ENCODE peak calls at places on chromosomes 7 and 10, in six cellular contexts. D, S, I, F, B and P are unnamed samples.
A peak's percentile ranks its signal among the peaks of the same experiment; 100 is the strongest.

GRCh38 chr10:90718185-90718584 is 139.7 kb downstream of the HTR7 start:
- DNase-seq in D (no peak), S (no peak), I (no peak), F (no peak), B (no peak), P (no peak)

GRCh38 chr7:44977956-44978355 is 859 bp downstream of the MYO1G start:
- DNase-seq in D (no peak), S (no peak), I (peak; percentile 62), F (peak; percentile 60), B (peak; percentile 31), P (peak; percentile 87)

GRCh38 chr10:89274928-89275327 is 23.4 kb upstream of the LIPA start:
- DNase-seq in D (no peak), S (no peak), I (no peak), F (no peak), B (peak; percentile 17), P (no peak)

GRCh38 chr10:17179002-17179401 is 22.5 kb downstream of the TRDMT1 start:
- DNase-seq in D (no peak), S (no peak), I (no peak), F (no peak), B (no peak), P (no peak)

GRCh38 chr10:71212249-71213126 is at the start of gene UNC5B:
- DNase-seq in D (peak; percentile 26), S (peak; percentile 97), I (peak; percentile 96), F (peak; percentile 79), B (peak; percentile 88), P (peak; percentile 91)

GRCh38 chr7:36201122-36201723 is 48.2 kb downstream of the EEPD1 start:
- DNase-seq in D (no peak), S (no peak), I (no peak), F (no peak), B (no peak), P (no peak)

GRCh38 chr7:1513657-1514095 is 9.5 kb upstream of the INTS1 start:
- DNase-seq in D (no peak), S (no peak), I (peak; percentile 88), F (no peak), B (peak; percentile 48), P (peak; percentile 73)

GRCh38 chr7:15461576-15461975 is 100.2 kb downstream of the AGMO start:
- DNase-seq in D (no peak), S (no peak), I (no peak), F (no peak), B (no peak), P (no peak)

GRCh38 chr10:81034376-81034775 is 496.7 kb downstream of the SH2D4B start:
- DNase-seq in D (no peak), S (no peak), I (no peak), F (no peak), B (no peak), P (no peak)

GRCh38 chr7:55557666-55558188 is 14.6 kb downstream of the VOPP1 start:
- DNase-seq in D (no peak), S (no peak), I (no peak), F (no peak), B (no peak), P (no peak)

GRCh38 chr7:55556492-55556891 is 15.8 kb downstream of the VOPP1 start:
- DNase-seq in D (no peak), S (no peak), I (no peak), F (no peak), B (no peak), P (no peak)

GRCh38 chr7:55554055-55554454 is 18.2 kb downstream of the VOPP1 start:
- DNase-seq in D (no peak), S (no peak), I (no peak), F (no peak), B (no peak), P (no peak)

GRCh38 chr7:55555160-55555559 is 17.1 kb downstream of the VOPP1 start:
- DNase-seq in D (no peak), S (no peak), I (no peak), F (no peak), B (no peak), P (no peak)

DNA sequence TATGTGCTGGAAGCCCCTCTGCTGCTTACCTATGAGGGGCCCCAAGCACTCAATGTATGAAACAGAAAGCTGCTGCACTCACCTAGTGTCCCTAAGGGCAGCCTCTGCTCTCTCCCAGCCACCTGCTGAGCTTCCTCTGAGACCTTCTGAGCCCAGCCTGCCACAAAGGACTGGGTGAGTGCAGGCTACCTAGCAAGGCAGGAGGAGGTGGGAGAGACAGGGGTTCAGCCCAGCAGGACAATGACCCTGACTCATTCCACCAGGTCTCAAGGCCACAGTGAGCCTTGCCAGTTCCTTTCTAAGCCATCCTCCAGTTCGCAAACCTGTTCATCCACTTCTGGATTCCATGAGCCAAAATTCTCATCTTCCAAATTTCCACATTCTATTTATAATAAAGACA is 16.3 kb downstream of the VOPP1 start:
- DNase-seq in D (no peak), S (no peak), I (no peak), F (no peak), B (no peak), P (no peak)
- H3K4me1 ChIP-seq in D (peaks cover 100% of the 10 kb centered on the region), S (peaks cover 26% of the 10 kb centered on the region), I (no peaks in the 10 kb centered on the region), F (peaks cover 21% of the 10 kb centered on the region), B (peaks cover 18% of the 10 kb centered on the region), P (peaks cover 32% of the 10 kb centered on the region)

GRCh38 chr7:90727412-90727811 is 131.3 kb downstream of the CDK14 start:
- DNase-seq in D (no peak), S (no peak), I (no peak), F (peak; percentile 72), B (no peak), P (no peak)

GRCh38 chr7:90723866-90724265 is 127.7 kb downstream of the CDK14 start:
- DNase-seq in D (no peak), S (no peak), I (no peak), F (no peak), B (no peak), P (no peak)

GRCh38 chr7:90726623-90727022 is 130.5 kb downstream of the CDK14 start:
- DNase-seq in D (no peak), S (no peak), I (no peak), F (peak; percentile 67), B (no peak), P (no peak)

GRCh38 chr7:90728568-90728967 is 132.4 kb downstream of the CDK14 start:
- DNase-seq in D (no peak), S (no peak), I (no peak), F (no peak), B (no peak), P (no peak)

DNA sequence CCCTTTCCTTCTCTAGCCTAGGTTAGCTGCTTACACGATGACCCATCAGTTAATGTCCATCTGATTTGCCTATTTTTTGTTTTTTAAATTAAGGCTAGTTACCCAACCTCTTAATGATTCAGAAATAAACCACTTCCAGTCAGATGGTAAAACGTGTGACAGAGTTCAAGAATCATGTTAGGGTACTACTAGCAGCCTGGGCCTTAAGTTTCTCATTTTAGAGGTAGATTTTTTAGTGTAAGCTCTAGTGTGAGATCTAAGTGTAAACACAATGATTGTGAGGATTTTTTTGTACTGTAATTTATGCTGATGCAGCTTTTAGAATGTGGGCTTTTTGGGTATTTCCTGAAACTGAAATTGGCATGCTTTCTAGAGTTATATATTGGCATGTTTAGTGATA is 130.0 kb downstream of the CDK14 start:
- DNase-seq in D (no peak), S (no peak), I (no peak), F (no peak), B (no peak), P (no peak)
- H3K4me1 ChIP-seq in D (no peaks in the 10 kb centered on the region), S (peaks cover under 1% of the 10 kb centered on the region), I (no peaks in the 10 kb centered on the region), F (peaks cover 72% of the 10 kb centered on the region), B (peaks cover under 1% of the 10 kb centered on the region), P (peaks cover 11% of the 10 kb centered on the region)

GRCh38 chr10:98363188-98363587 is 51.8 kb downstream of the PYROXD2 start:
- DNase-seq in D (no peak), S (no peak), I (no peak), F (no peak), B (no peak), P (peak; percentile 60)

GRCh38 chr10:98368644-98369043 is 46.3 kb downstream of the PYROXD2 start:
- DNase-seq in D (no peak), S (no peak), I (no peak), F (no peak), B (no peak), P (no peak)

GRCh38 chr10:98364432-98365102 is 50.4 kb downstream of the PYROXD2 start:
- DNase-seq in D (no peak), S (no peak), I (no peak), F (no peak), B (no peak), P (no peak)

GRCh38 chr10:98367626-98368451 is 47.1 kb downstream of the PYROXD2 start:
- DNase-seq in D (no peak), S (no peak), I (no peak), F (no peak), B (no peak), P (no peak)

DNA sequence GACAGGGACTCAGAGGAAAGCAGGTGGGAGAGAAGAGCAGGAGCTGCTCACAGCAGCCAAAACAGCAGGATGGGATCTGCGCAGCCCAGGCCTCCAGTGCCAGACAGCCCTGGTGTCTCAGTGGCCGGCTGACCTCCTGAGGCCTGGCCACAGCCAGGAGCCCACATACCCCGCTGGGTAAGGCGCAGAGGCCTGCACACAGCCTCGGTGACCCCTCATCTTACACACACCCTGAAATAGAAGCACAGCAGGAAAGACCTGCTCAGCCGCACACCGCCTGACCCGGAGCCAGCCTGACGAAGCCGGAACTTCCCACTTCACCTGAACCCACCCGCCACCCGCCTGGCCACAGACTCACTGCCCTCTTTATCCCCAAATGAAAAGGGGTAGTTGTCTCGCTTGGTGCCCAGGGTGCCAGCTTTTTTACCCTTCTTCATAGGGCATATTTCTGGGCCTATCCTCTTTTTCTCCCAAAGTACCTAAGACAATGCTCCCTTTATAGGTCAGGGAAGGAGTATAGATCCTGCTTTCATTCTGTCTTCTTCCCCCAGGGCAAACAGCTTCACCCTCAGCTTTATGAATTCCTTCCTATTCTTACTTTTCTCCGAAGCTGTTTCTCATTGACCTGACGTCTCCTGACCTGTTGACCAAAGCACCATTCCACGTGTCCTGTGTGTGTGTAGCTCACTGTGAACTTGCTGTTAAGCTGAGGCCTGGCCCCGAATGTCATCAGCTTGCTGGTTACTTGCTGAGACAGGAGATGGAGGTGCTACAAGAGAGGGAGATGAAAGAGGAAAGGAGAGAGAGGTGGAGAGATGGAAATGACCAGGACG is 49.1 kb downstream of the PYROXD2 start:
- DNase-seq in D (no peak), S (no peak), I (no peak), F (no peak), B (no peak), P (no peak)
- H3K4me1 ChIP-seq in D (no peaks in the 10 kb centered on the region), S (no peaks in the 10 kb centered on the region), I (no peaks in the 10 kb centered on the region), F (no peaks in the 10 kb centered on the region), B (peaks cover 7% of the 10 kb centered on the region), P (no peaks in the 10 kb centered on the region)

DNA sequence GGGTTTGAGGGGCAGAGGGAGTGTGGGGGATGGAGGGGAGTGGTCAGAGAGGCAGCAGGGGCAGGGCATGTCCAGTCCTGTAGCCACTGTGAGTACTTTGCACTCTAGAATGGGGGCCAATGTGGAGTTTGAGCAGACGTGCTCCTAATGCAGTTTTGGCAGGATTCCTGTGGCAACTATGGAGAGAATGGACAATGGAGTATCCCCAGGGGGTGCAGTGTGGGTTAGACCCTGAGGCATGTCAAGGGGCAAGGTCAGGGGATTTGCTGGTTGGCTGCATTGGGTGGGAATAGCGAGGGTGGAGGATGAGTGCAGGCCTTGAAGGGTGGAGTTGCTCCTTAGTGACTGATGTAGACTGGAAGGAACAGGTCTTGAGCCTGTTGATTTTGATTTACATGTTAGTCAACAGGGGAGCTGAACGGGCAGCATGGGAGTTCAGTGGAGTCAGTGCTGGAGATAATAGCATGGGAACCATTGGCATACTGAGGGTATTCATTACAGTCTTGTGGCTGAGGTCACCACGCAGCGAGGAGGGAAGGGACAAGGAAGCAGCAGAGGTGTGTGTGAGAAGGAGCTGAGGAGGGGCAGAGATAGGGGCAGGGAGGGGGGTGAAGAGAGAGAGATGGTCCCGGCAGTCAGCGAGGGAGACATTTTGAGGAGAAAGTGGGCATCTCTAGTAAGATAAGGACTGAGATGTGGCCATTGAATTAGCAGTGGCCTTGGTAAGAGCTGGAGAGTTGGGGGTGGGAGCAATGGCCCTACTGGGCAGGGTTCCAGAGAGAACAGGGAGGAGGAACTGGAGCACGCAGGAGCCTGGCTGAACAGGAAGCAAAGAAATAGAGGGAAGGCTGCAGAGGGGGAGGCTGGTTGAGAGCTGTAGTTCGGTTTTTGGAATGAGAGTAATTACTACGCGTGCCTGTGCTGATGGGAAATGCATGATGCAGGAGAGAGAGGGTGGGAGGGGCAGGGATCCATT is 112.7 kb downstream of the CCNY start:
- DNase-seq in D (no peak), S (no peak), I (no peak), F (no peak), B (peak; percentile 81), P (no peak)
- H3K4me1 ChIP-seq in D (peaks cover 80% of the 10 kb centered on the region), S (peaks cover 42% of the 10 kb centered on the region), I (no peaks in the 10 kb centered on the region), F (peaks cover 6% of the 10 kb centered on the region), B (peaks cover 72% of the 10 kb centered on the region), P (peaks cover 82% of the 10 kb centered on the region)